ENCODE peak calls at places on chromosomes 12 and 14, in ten cellular contexts. W is body of pancreas, U is AG04449, D is WERI-Rb-1, E is lower leg skin, S is WTC11, F is AG09319, T is fibroblast of lung, J is GM12865, Z is astrocyte. V is an unnamed sample.

GRCh38 chr14:49755378-49755777 is 12.6 kb upstream of the KLHDC2 start:
- DNase-seq in W (no peak), U (no peak), D (no peak), E (no peak), S (no peak), F (no peak), T (no peak), J (no peak), Z (no peak), V (no peak)

GRCh38 chr12:122081108-122081696 is 2.6 kb downstream of the MLXIP start:
- DNase-seq in W (no peak), U (no peak), D (no peak), E (no peak), S (no peak), F (no peak), T (peak), J (peak), Z (no peak), V (peak)

GRCh38 chr14:74800780-74801179 is 37.7 kb downstream of the YLPM1 start:
- DNase-seq in W (no peak), U (no peak), D (no peak), E (no peak), S (no peak), F (no peak), T (no peak), J (no peak), Z (no peak), V (no peak)

GRCh38 chr12:105961821-105962671 is 176.7 kb downstream of the NUAK1 start:
- DNase-seq in W (no peak), U (no peak), D (no peak), E (no peak), S (no peak), F (no peak), T (no peak), J (no peak), Z (peak), V (no peak)

GRCh38 chr12:121916719-121917118 is 1.7 kb upstream of the CFAP251 start:
- DNase-seq in W (no peak), U (no peak), D (peak), E (no peak), S (no peak), F (no peak), T (peak), J (peak), Z (no peak), V (peak)

GRCh38 chr14:67806228-67806627 is 10.2 kb downstream of the ZFYVE26 start:
- DNase-seq in W (no peak), U (peak), D (no peak), E (no peak), S (no peak), F (no peak), T (no peak), J (no peak), Z (peak), V (peak)

GRCh38 chr14:68421116-68421515 is 371.8 kb downstream of the ZFP36L1 start:
- DNase-seq in W (no peak), U (no peak), D (no peak), E (no peak), S (no peak), F (no peak), T (no peak), J (no peak), Z (no peak), V (no peak)

GRCh38 chr12:132501189-132501940 is 11.4 kb downstream of the FBRSL1 start:
- DNase-seq in W (no peak), U (no peak), D (peak), E (no peak), S (no peak), F (no peak), T (no peak), J (no peak), Z (no peak), V (no peak)

GRCh38 chr14:40601063-40601462 is 1005.6 kb upstream of the LRFN5 start:
- DNase-seq in W (no peak), U (no peak), D (no peak), E (no peak), S (no peak), F (no peak), T (no peak), J (no peak), Z (no peak), V (no peak)

GRCh38 chr12:133231001-133231400 is 4.7 kb downstream of the ANHX start:
- DNase-seq in W (no peak), U (no peak), D (no peak), E (peak), S (no peak), F (no peak), T (no peak), J (no peak), Z (no peak), V (no peak)

GRCh38 chr12:124055066-124055465 is 82.1 kb downstream of the ZNF664 start:
- DNase-seq in W (no peak), U (no peak), D (no peak), E (no peak), S (no peak), F (no peak), T (no peak), J (no peak), Z (no peak), V (no peak)

GRCh38 chr12:15856097-15856982 is 25.8 kb upstream of the STRAP start:
- DNase-seq in W (peak), U (no peak), D (peak), E (no peak), S (no peak), F (peak), T (peak), J (peak), Z (peak), V (peak)

GRCh38 chr14:54188036-54188666 is 208.7 kb upstream of the CDKN3 start:
- DNase-seq in W (no peak), U (no peak), D (no peak), E (no peak), S (no peak), F (no peak), T (no peak), J (no peak), Z (no peak), V (no peak)

GRCh38 chr12:68620528-68620927 is 9.8 kb downstream of the RAP1B start:
- DNase-seq in W (no peak), U (no peak), D (no peak), E (no peak), S (no peak), F (no peak), T (no peak), J (no peak), Z (no peak), V (no peak)

GRCh38 chr12:32863128-32863527 is 33.4 kb downstream of the PKP2 start:
- DNase-seq in W (no peak), U (no peak), D (no peak), E (no peak), S (no peak), F (no peak), T (no peak), J (no peak), Z (no peak), V (no peak)

GRCh38 chr12:13171921-13172859 is 24.3 kb upstream of the EMP1 start:
- DNase-seq in W (peak), U (no peak), D (no peak), E (peak), S (peak), F (no peak), T (no peak), J (peak), Z (peak), V (peak)

GRCh38 chr12:29238822-29239291 is 89.8 kb downstream of the FAR2 start:
- DNase-seq in W (no peak), U (no peak), D (peak), E (no peak), S (no peak), F (no peak), T (no peak), J (no peak), Z (peak), V (no peak)

GRCh38 chr12:32083489-32083888 is 23.2 kb upstream of the BICD1 start:
- DNase-seq in W (no peak), U (no peak), D (no peak), E (no peak), S (no peak), F (peak), T (peak), J (no peak), Z (peak), V (peak)

GRCh38 chr12:47155457-47156166 is 75.9 kb upstream of the AMIGO2 start:
- DNase-seq in W (no peak), U (no peak), D (no peak), E (no peak), S (no peak), F (no peak), T (peak), J (no peak), Z (peak), V (peak)

GRCh38 chr12:6267007-6267721 is 43.3 kb upstream of the PLEKHG6 start:
- DNase-seq in W (no peak), U (no peak), D (no peak), E (no peak), S (no peak), F (no peak), T (peak), J (peak), Z (peak), V (peak)

GRCh38 chr14:37931998-37932397 is 275.7 kb upstream of the SSTR1 start:
- DNase-seq in W (no peak), U (no peak), D (no peak), E (no peak), S (no peak), F (no peak), T (peak), J (no peak), Z (no peak), V (peak)

GRCh38 chr14:101477648-101478047 is 83.6 kb upstream of the DIO3 start:
- DNase-seq in W (no peak), U (no peak), D (no peak), E (peak), S (no peak), F (no peak), T (peak), J (no peak), Z (peak), V (no peak)

GRCh38 chr12:101891462-101891971 is 14.1 kb downstream of the DRAM1 start:
- DNase-seq in W (peak), U (peak), D (no peak), E (no peak), S (no peak), F (peak), T (peak), J (peak), Z (peak), V (peak)

GRCh38 chr12:13038491-13039161 is 5.6 kb upstream of the FAM234B start:
- DNase-seq in W (no peak), U (peak), D (no peak), E (no peak), S (no peak), F (peak), T (peak), J (no peak), Z (peak), V (peak)

GRCh38 chr12:23906329-23906728 is 43.1 kb downstream of the SOX5 start:
- DNase-seq in W (no peak), U (no peak), D (no peak), E (no peak), S (no peak), F (no peak), T (peak), J (no peak), Z (peak), V (peak)

GRCh38 chr14:32561520-32561919 is 232.4 kb downstream of the AKAP6 start:
- DNase-seq in W (no peak), U (peak), D (no peak), E (no peak), S (no peak), F (peak), T (no peak), J (no peak), Z (peak), V (peak)

GRCh38 chr14:92519246-92520101 is 5.9 kb downstream of the RIN3 start:
- DNase-seq in W (no peak), U (no peak), D (no peak), E (no peak), S (no peak), F (no peak), T (no peak), J (no peak), Z (no peak), V (no peak)

GRCh38 chr12:124369055-124369900 is 74.4 kb downstream of the RFLNA start:
- DNase-seq in W (peak), U (no peak), D (no peak), E (peak), S (no peak), F (peak), T (peak), J (no peak), Z (peak), V (peak)

GRCh38 chr12:58443273-58443980 is 476.9 kb downstream of the LRIG3 start:
- DNase-seq in W (no peak), U (no peak), D (peak), E (no peak), S (peak), F (no peak), T (peak), J (peak), Z (no peak), V (peak)

GRCh38 chr12:16605666-16606116 is 271 bp downstream of the LMO3 start:
- DNase-seq in W (peak), U (no peak), D (peak), E (no peak), S (no peak), F (no peak), T (peak), J (peak), Z (peak), V (peak)

GRCh38 chr12:6570264-6570887 is 2.3 kb upstream of the NOP2 start:
- DNase-seq in W (peak), U (no peak), D (peak), E (no peak), S (peak), F (no peak), T (peak), J (peak), Z (no peak), V (peak)

GRCh38 chr14:102503576-102504224 is 5.9 kb downstream of the ANKRD9 start:
- DNase-seq in W (no peak), U (no peak), D (no peak), E (no peak), S (no peak), F (no peak), T (no peak), J (no peak), Z (no peak), V (no peak)

GRCh38 chr14:99259327-99259726 is 12.7 kb downstream of the BCL11B start:
- DNase-seq in W (no peak), U (no peak), D (no peak), E (peak), S (no peak), F (no peak), T (no peak), J (no peak), Z (no peak), V (no peak)

GRCh38 chr14:68547305-68548193 is 245.3 kb downstream of the ZFP36L1 start:
- DNase-seq in W (peak), U (peak), D (no peak), E (peak), S (no peak), F (peak), T (peak), J (peak), Z (peak), V (peak)

GRCh38 chr14:101031186-101031585 is 127.7 kb upstream of the RTL1 start:
- DNase-seq in W (peak), U (no peak), D (no peak), E (peak), S (no peak), F (no peak), T (no peak), J (no peak), Z (no peak), V (no peak)

GRCh38 chr12:83634726-83635267 is 948.1 kb downstream of the TMTC2 start:
- DNase-seq in W (no peak), U (no peak), D (no peak), E (no peak), S (no peak), F (no peak), T (no peak), J (no peak), Z (no peak), V (no peak)

GRCh38 chr12:68393398-68393797 is 61.2 kb upstream of the MDM1 start:
- DNase-seq in W (no peak), U (no peak), D (no peak), E (no peak), S (no peak), F (no peak), T (no peak), J (no peak), Z (no peak), V (no peak)

GRCh38 chr12:91142184-91142583 is 30.9 kb upstream of the LUM start:
- DNase-seq in W (no peak), U (no peak), D (no peak), E (no peak), S (no peak), F (no peak), T (peak), J (no peak), Z (peak), V (peak)

GRCh38 chr12:18246057-18246456 is 15.3 kb upstream of the PIK3C2G start:
- DNase-seq in W (no peak), U (no peak), D (no peak), E (no peak), S (no peak), F (no peak), T (no peak), J (no peak), Z (no peak), V (no peak)
- TF ChIP-seq CTCF in W (no peak), U (peak), D (no peak), E (no peak), S (no peak), F (peak), T (peak), J (no peak), Z (peak), V (peak)

GRCh38 chr12:20490213-20490612 is 121.9 kb downstream of the PDE3A start:
- DNase-seq in W (no peak), U (no peak), D (no peak), E (no peak), S (no peak), F (no peak), T (no peak), J (no peak), Z (no peak), V (peak)

GRCh38 chr12:20493924-20494323 is 125.6 kb downstream of the PDE3A start:
- DNase-seq in W (no peak), U (no peak), D (no peak), E (no peak), S (no peak), F (no peak), T (peak), J (no peak), Z (no peak), V (no peak)

GRCh38 chr12:20492251-20492728 is 124.0 kb downstream of the PDE3A start:
- DNase-seq in W (no peak), U (no peak), D (no peak), E (no peak), S (no peak), F (no peak), T (peak), J (peak), Z (peak), V (peak)

GRCh38 chr12:20489645-20490044 is 121.3 kb downstream of the PDE3A start:
- DNase-seq in W (no peak), U (no peak), D (no peak), E (no peak), S (no peak), F (no peak), T (no peak), J (no peak), Z (no peak), V (peak)

GRCh38 chr12:20491290-20491689 is 123.0 kb downstream of the PDE3A start:
- DNase-seq in W (no peak), U (no peak), D (no peak), E (no peak), S (no peak), F (no peak), T (no peak), J (no peak), Z (no peak), V (no peak)
- TF ChIP-seq CTCF in W (no peak), U (no peak), D (no peak), E (no peak), S (no peak), F (no peak), T (no peak), J (no peak), Z (no peak), V (no peak)

DNA sequence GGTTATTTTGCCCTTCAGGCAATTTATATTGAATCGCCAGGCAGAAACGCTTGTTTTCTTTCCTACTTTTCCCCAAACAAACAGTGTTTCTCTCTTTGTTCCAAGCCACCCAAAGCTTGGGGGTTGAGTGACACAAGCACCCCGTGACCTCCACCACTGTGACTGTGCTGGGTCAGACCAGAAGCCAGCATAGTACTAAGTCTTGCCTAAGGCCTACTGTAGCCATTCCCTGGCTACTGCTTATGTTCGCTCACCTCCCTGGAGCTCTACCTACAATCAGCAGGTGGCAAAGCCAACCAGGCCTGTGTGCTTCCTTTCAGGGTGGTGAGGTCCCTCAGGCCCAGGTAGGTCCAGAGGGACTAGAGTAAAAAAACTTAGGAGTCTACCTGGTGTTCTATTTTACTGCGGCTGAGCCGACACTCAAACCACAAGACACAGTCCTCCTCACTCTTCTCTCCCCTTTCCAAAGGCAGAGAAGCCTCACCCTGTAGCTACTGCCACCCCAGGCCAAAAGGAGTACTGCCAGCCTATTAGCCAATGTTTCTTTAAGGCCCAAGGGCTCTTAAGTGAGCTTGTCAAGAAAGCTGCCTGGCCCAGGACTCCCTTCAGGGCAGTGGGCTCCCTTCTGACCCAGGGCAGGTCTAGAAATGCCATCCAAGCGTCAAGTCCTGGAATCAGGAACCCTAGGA is 411.8 kb upstream of the MIS18BP1 start:
- DNase-seq in W (no peak), U (no peak), D (peak), E (no peak), S (peak), F (no peak), T (no peak), J (no peak), Z (no peak), V (no peak)
- TF ChIP-seq CTCF in W (no peak), U (no peak), D (peak), E (no peak), S (peak), F (no peak), T (no peak), J (no peak), Z (no peak), V (no peak)

GRCh38 chr12:69630191-69630590 is 19.5 kb upstream of the LRRC10 start:
- DNase-seq in W (no peak), U (no peak), D (no peak), E (no peak), S (peak), F (no peak), T (no peak), J (no peak), Z (no peak), V (peak)
- TF ChIP-seq CTCF in W (no peak), U (peak), D (peak), E (no peak), S (peak), F (peak), T (peak), J (peak), Z (no peak), V (peak)

V was measured in AG10803.